ENCODE peak calls at places on chromosome 15, in ten cellular contexts. U is heart left ventricle; J is IMR-90; Z is AG04450; F is keratinocyte; K is right atrium auricular region; Y is CD4-positive, alpha-beta T cell; A is fibroblast of lung; V is heart right ventricle; I is left lung. W is an unnamed sample.

GRCh38 chr15:97929456-97930229 is 30.9 kb upstream of the ARRDC4 start:
- DNase-seq in U (no peak), J (no peak), Z (no peak), F (no peak), K (no peak), Y (no peak), A (no peak), V (no peak), I (no peak), W (no peak)

GRCh38 chr15:61668444-61668843 is 391.8 kb downstream of the VPS13C start:
- DNase-seq in U (no peak), J (no peak), Z (no peak), F (no peak), K (no peak), Y (no peak), A (no peak), V (no peak), I (no peak), W (no peak)

GRCh38 chr15:80669599-80670273 is 25.4 kb upstream of the ABHD17C start:
- DNase-seq in U (no peak), J (peak; percentile 70), Z (peak; percentile 27), F (no peak), K (no peak), Y (no peak), A (peak; percentile 58), V (no peak), I (no peak), W (no peak)

GRCh38 chr15:33142708-33143107 is 51.8 kb downstream of the FMN1 start:
- DNase-seq in U (no peak), J (no peak), Z (no peak), F (no peak), K (no peak), Y (no peak), A (no peak), V (no peak), I (no peak), W (no peak)

GRCh38 chr15:32870240-32871033 is 152.6 kb downstream of the GREM1 start:
- DNase-seq in U (no peak), J (peak; percentile 100), Z (peak; percentile 97), F (no peak), K (no peak), Y (no peak), A (peak; percentile 99), V (no peak), I (no peak), W (no peak)

GRCh38 chr15:36612063-36612788 is 32.8 kb downstream of the CDIN1 start:
- DNase-seq in U (no peak), J (peak; percentile 97), Z (peak; percentile 39), F (peak; percentile 97), K (no peak), Y (no peak), A (peak; percentile 94), V (no peak), I (no peak), W (no peak)

GRCh38 chr15:31353931-31354330 is 27.3 kb downstream of the KLF13 start:
- DNase-seq in U (peak; percentile 83), J (no peak), Z (no peak), F (no peak), K (no peak), Y (no peak), A (peak; percentile 14), V (peak; percentile 73), I (no peak), W (no peak)

GRCh38 chr15:100016632-100017031 is 283.4 kb upstream of the LYSMD4 start:
- DNase-seq in U (no peak), J (no peak), Z (no peak), F (no peak), K (no peak), Y (no peak), A (no peak), V (no peak), I (no peak), W (no peak)

GRCh38 chr15:39438795-39439577 is 141.9 kb upstream of the THBS1 start:
- DNase-seq in U (no peak), J (peak; percentile 40), Z (no peak), F (no peak), K (no peak), Y (no peak), A (peak; percentile 58), V (no peak), I (no peak), W (no peak)

GRCh38 chr15:39458131-39458530 is 122.7 kb upstream of the THBS1 start:
- DNase-seq in U (no peak), J (no peak), Z (no peak), F (no peak), K (no peak), Y (no peak), A (no peak), V (no peak), I (no peak), W (no peak)

GRCh38 chr15:88695046-88695445 is 56.2 kb downstream of the ISG20 start:
- DNase-seq in U (no peak), J (no peak), Z (no peak), F (no peak), K (no peak), Y (no peak), A (no peak), V (no peak), I (no peak), W (no peak)

GRCh38 chr15:40388941-40389823 is 6.7 kb downstream of the KNSTRN start:
- DNase-seq in U (no peak), J (no peak), Z (no peak), F (no peak), K (no peak), Y (no peak), A (no peak), V (no peak), I (no peak), W (no peak)

GRCh38 chr15:31262901-31263671 is 63.5 kb upstream of the KLF13 start:
- DNase-seq in U (no peak), J (peak; percentile 7), Z (no peak), F (peak; percentile 13), K (peak; percentile 66), Y (no peak), A (peak; percentile 21), V (no peak), I (no peak), W (no peak)

GRCh38 chr15:44794072-44794471 is 57.7 kb downstream of the TRIM69 start:
- DNase-seq in U (no peak), J (no peak), Z (no peak), F (no peak), K (no peak), Y (no peak), A (no peak), V (no peak), I (no peak), W (no peak)

DNA sequence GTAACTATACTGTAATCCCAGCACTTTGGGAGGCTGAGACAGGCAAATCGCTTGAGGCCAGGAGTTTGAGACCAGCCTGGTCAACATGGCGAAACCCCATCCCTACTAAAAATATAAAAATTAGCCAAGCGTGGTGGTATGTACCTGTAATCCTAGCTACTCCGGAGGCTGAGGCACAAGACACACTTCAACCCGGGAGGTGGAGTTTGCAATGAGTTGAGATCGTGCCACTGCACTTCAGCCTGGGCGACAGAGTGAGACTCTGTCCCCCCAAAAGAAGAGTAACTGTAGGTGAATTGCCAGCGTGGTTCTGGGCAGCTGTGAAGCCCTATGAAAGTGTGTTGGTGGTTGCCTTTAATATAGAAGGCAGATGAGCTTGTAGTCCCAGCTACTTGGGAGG is 95.9 kb downstream of the SLCO3A1 start:
- DNase-seq in U (no peak), J (no peak), Z (no peak), F (no peak), K (no peak), Y (no peak), A (no peak), V (no peak), I (no peak), W (no peak)
- H3K27ac ChIP-seq in U (no peak overlapping the region), J (no peak overlapping the region), Z (no peak overlapping the region), F (peak overlapping the region; percentile 96), K (no peak overlapping the region), Y (no peak overlapping the region), A (no peak overlapping the region), V (no peak overlapping the region), I (no peak overlapping the region), W (no peak overlapping the region)

GRCh38 chr15:65076486-65077290 is at the start of gene KBTBD13:
- DNase-seq in U (peak; percentile 42), J (no peak), Z (no peak), F (no peak), K (no peak), Y (no peak), A (no peak), V (no peak), I (no peak), W (no peak)

GRCh38 chr15:65079580-65079979 is 3.0 kb downstream of the KBTBD13 start:
- DNase-seq in U (no peak), J (no peak), Z (no peak), F (no peak), K (no peak), Y (no peak), A (no peak), V (no peak), I (no peak), W (no peak)

GRCh38 chr15:65077291-65077980 is 890 bp downstream of the KBTBD13 start:
- DNase-seq in U (peak; percentile 51), J (no peak), Z (no peak), F (no peak), K (no peak), Y (no peak), A (no peak), V (no peak), I (no peak), W (no peak)

GRCh38 chr15:65081270-65081669 is 4.7 kb downstream of the KBTBD13 start:
- DNase-seq in U (no peak), J (no peak), Z (no peak), F (no peak), K (no peak), Y (no peak), A (no peak), V (no peak), I (no peak), W (no peak)

GRCh38 chr15:65077981-65078352 is 1.4 kb downstream of the KBTBD13 start:
- DNase-seq in U (peak; percentile 85), J (no peak), Z (no peak), F (no peak), K (no peak), Y (peak; percentile 36), A (peak; percentile 41), V (peak; percentile 79), I (peak; percentile 88), W (no peak)
- TF ChIP-seq CTCF in U (peak; percentile 68), J (peak; percentile 13), Z (peak; percentile 56), F (peak; percentile 26), K (peak; percentile 18), Y (peak; percentile 42), A (no peak), V (peak; percentile 41), I (peak; percentile 46), W (no peak)

GRCh38 chr15:78317145-78317836 is 17.9 kb upstream of the SKIC8 start:
- DNase-seq in U (no peak), J (no peak), Z (no peak), F (peak; percentile 25), K (no peak), Y (no peak), A (no peak), V (no peak), I (no peak), W (peak; percentile 51)
- H3K27ac ChIP-seq in U (no peak overlapping the region), J (no peak overlapping the region), Z (no peak overlapping the region), F (no peak overlapping the region), K (no peak overlapping the region), Y (no peak overlapping the region), A (no peak overlapping the region), V (no peak overlapping the region), I (no peak overlapping the region), W (peak overlapping the region; percentile 63)

DNA sequence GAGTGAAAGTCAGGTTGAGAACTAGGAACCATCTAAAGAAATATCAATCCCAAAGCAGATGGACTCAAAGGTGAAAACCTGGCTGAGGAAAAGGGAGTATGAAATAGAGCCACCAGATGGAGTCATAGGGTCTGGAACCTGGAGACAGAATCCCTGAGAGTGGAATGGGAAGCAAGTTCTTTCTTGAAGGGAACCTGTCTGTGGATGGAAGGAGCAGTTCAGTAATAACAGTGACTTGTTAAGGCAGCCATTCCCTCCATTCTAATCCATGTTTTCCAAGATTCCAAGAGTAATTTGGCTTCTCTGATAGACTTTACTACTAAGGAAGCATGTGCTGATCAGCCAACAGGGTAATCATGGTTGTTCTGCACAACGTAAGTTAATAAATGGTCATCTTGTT is 22.5 kb upstream of the AQP9 start:
- DNase-seq in U (no peak), J (no peak), Z (no peak), F (peak; percentile 28), K (no peak), Y (no peak), A (no peak), V (no peak), I (no peak), W (no peak)
- TF ChIP-seq CTCF in U (peak; percentile 33), J (no peak), Z (peak; percentile 24), F (peak; percentile 41), K (no peak), Y (no peak), A (peak; percentile 9), V (no peak), I (no peak), W (peak; percentile 18)